ENCODE peak calls at places on chromosomes 2 and 18, in seven cellular contexts. D is colonic mucosa, Q is neural crest cell, T is keratinocyte, U is GM12865, X is heart right ventricle, R is MCF 10A. P is an unnamed sample.

GRCh38 chr2:237384672-237385020 is 29.3 kb downstream of the COL6A3 start:
- DNase-seq in D (no peak), R (no peak), T (no peak), U (no peak), X (no peak), Q (no peak), P (no peak)

GRCh38 chr2:236178921-236179652 is 10.9 kb upstream of the GBX2 start:
- DNase-seq in X (no peak), U (no peak), R (no peak), D (no peak), Q (no peak), T (no peak), P (no peak)

GRCh38 chr2:210713122-210713521 is 156.7 kb downstream of the CPS1 start:
- DNase-seq in X (no peak), T (no peak), D (no peak), R (no peak), Q (no peak), U (no peak), P (no peak)

GRCh38 chr2:37232131-37232933 is 874 bp downstream of the NDUFAF7 start:
- DNase-seq in T (no peak), R (peak), D (peak), U (peak), Q (no peak), X (no peak), P (peak)

GRCh38 chr2:13597176-13597575 is 880.4 kb downstream of the TRIB2 start:
- DNase-seq in T (no peak), U (no peak), Q (no peak), D (no peak), X (no peak), R (no peak), P (no peak)

GRCh38 chr2:85326406-85326945 is 1.3 kb downstream of the TGOLN2 start:
- DNase-seq in X (no peak), T (no peak), R (no peak), D (peak), U (peak), Q (no peak), P (no peak)

GRCh38 chr2:170716851-170717598 is 1.9 kb downstream of the SP5 start:
- DNase-seq in Q (peak), X (peak), U (no peak), T (no peak), D (peak), R (no peak), P (no peak)

GRCh38 chr2:5696741-5697521 is 4.7 kb downstream of the SOX11 start:
- DNase-seq in Q (peak), T (no peak), X (no peak), U (no peak), R (no peak), D (no peak), P (no peak)

GRCh38 chr18:24436939-24437338 is 10.5 kb downstream of the IMPACT start:
- DNase-seq in R (no peak), U (no peak), X (no peak), T (no peak), Q (no peak), D (no peak), P (no peak)

GRCh38 chr2:178230396-178230795 is 36.1 kb downstream of the OSBPL6 start:
- DNase-seq in T (no peak), X (no peak), R (peak), Q (no peak), D (no peak), U (no peak), P (no peak)

GRCh38 chr2:178233428-178233827 is 39.1 kb downstream of the OSBPL6 start:
- DNase-seq in U (no peak), T (no peak), R (peak), X (no peak), D (no peak), Q (no peak), P (no peak)

GRCh38 chr2:178227187-178227586 is 32.9 kb downstream of the OSBPL6 start:
- DNase-seq in U (no peak), Q (no peak), T (no peak), D (no peak), X (no peak), R (no peak), P (no peak)

GRCh38 chr2:178225011-178225817 is 30.9 kb downstream of the OSBPL6 start:
- DNase-seq in D (no peak), R (no peak), U (no peak), T (no peak), X (no peak), Q (no peak), P (no peak)

GRCh38 chr2:178229927-178230326 is 35.6 kb downstream of the OSBPL6 start:
- DNase-seq in X (no peak), R (peak), Q (no peak), U (no peak), D (no peak), T (no peak), P (no peak)
- TF ChIP-seq CTCF in X (no peak), R (no peak), Q (no peak), U (no peak), D (no peak), T (no peak), P (no peak)

DNA sequence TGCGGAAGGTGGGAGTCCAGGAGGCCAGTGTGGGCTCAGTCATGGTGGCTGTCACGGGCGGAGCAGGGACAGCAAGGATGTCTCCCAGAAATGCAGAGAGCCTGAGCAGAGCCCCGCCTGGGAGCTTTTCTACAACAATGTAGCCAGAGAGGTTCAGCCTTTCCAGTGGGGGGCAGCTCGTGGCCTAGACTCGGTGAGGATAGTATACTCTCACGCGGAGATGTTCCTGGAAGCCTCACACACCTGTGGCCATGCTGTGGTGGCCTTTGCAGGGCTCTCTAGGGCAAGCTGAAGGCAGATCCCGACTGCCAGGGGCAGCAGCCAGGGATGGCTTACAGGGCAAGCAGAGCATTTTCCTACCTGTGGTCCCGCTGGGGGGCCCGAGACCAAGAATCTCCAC is 244.1 kb downstream of the LDLRAD4 start:
- DNase-seq in Q (no peak), R (no peak), T (no peak), D (no peak), X (no peak), U (no peak), P (no peak)
- TF ChIP-seq CTCF in Q (no peak), R (no peak), T (no peak), D (no peak), X (no peak), U (no peak), P (no peak)

DNA sequence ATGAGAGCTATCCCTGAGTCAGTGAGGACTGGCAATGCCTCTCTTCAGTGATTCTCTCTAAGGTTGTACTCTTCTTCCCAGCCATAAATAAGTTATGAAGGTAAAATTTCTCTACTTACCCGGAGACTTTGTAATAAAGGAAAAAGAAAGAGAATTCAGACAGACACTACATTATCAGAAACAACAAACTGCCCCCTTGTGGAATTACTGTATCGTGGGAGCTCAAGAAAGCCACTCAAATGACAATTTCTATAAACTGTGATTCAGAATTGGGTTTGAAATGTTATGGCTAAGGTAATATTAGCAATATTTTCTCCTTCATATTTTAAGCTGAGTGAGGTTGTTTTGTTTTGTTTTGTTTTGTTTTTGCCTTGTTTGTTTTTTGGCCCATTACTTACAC is 155.8 kb upstream of the TANK start:
- DNase-seq in D (no peak), R (peak), U (no peak), Q (no peak), X (no peak), T (no peak), P (no peak)
- TF ChIP-seq CTCF in D (no peak), R (peak), U (no peak), Q (peak), X (no peak), T (peak), P (peak)

DNA sequence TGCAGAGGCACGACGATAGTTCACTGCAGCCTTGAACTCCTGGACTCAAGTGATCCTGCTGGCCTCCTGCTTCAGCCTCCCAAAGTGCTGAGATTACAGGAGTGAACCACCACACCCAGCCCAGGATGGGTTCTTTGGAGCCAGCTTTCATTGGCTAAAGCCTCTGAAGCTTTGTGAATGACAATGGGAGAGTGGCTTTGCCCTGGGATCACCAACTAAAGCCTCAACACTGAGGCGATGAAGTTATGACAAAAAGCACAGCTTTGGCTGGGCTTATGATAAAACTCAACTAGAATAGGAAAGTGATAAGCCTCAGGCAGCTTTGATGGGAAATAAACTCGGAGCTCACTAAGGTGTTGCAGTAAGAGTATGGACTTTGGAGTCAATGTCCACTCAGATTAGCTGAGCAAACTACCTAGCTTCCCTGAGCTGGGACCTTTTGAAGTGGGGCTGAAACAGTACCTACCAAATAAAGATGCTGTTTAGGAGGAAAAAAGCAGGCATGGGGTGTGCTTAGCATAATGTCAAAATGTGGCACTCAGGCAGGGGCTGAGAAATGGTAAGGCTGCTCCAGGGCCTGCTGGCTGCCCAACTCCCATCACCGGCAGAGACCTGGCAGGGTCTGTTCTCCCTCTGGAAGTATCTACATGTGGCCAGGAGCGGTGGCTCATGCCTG is 4.3 kb downstream of the TMEM127 start:
- DNase-seq in Q (no peak), R (no peak), D (no peak), X (no peak), U (no peak), T (no peak), P (no peak)
- TF ChIP-seq CTCF in Q (no peak), R (no peak), D (no peak), X (no peak), U (no peak), T (no peak), P (no peak)

GRCh38 chr2:195308163-195308562 is 348.9 kb upstream of the SLC39A10 start:
- DNase-seq in X (no peak), U (no peak), T (no peak), Q (no peak), R (no peak), D (no peak), P (no peak)

GRCh38 chr2:195307751-195308150 is 349.3 kb upstream of the SLC39A10 start:
- DNase-seq in D (peak), T (no peak), Q (no peak), R (no peak), U (no peak), X (no peak), P (no peak)

DNA sequence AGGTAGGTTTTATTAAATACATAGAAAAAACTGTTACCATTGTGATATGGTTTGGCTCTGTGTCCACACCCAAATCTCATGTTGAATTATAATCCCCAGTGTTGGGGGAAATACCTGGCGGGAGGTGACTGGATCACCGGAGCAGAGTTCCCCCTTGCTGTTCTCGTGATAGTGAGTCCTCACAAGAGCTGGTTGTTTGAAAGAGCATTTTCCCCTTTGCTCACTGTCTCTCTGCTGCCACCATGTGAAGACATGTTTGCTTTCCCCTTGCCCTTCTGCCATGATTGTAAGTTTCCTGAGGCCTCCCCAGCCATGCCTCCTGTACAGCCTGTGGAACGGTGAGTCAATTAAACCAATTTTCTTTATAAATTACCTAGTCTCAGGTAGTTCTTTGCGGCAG is 352.7 kb upstream of the SLC39A10 start:
- DNase-seq in R (peak), X (no peak), D (no peak), Q (no peak), U (peak), T (no peak), P (peak)
- TF ChIP-seq CTCF in R (peak), X (no peak), D (no peak), Q (peak), U (peak), T (no peak), P (no peak)

GRCh38 chr18:41938445-41938844 is 16.6 kb upstream of the PIK3C3 start:
- DNase-seq in U (no peak), T (no peak), Q (no peak), R (peak), X (no peak), D (no peak), P (no peak)
- TF ChIP-seq CTCF in U (no peak), T (no peak), Q (no peak), R (no peak), X (no peak), D (no peak), P (no peak)

GRCh38 chr2:50480507-50480906 is 551.4 kb downstream of the NRXN1 start:
- DNase-seq in U (no peak), D (no peak), R (no peak), T (no peak), X (no peak), Q (no peak), P (no peak)

GRCh38 chr2:50476174-50476573 is 555.8 kb downstream of the NRXN1 start:
- DNase-seq in U (no peak), T (no peak), R (peak), X (no peak), Q (no peak), D (no peak), P (no peak)
- TF ChIP-seq CTCF in U (peak), T (no peak), R (no peak), X (no peak), Q (peak), D (no peak), P (no peak)

GRCh38 chr18:9096698-9097097 is 5.8 kb upstream of the NDUFV2 start:
- DNase-seq in T (no peak), U (no peak), X (no peak), D (no peak), Q (no peak), R (no peak), P (no peak)
- TF ChIP-seq CTCF in T (no peak), U (no peak), X (no peak), D (no peak), Q (no peak), R (no peak), P (no peak)

GRCh38 chr2:71148506-71149063 is 18.2 kb downstream of the MPHOSPH10 start:
- DNase-seq in T (no peak), Q (no peak), X (no peak), U (no peak), D (no peak), R (no peak), P (no peak)
- TF ChIP-seq CTCF in T (no peak), Q (no peak), X (no peak), U (no peak), D (no peak), R (no peak), P (no peak)